ENCODE peak calls at places on chromosomes 1 and 21, in five cellular contexts. N is NCI-H2107; R is hepatic stellate cell; I is stimulated activated CD8-positive, alpha-beta memory T cell treated with anti-CD3 and anti-CD28 coated beads, Interleukin-15, amount 100 ng/mL, for 1 hour; H is epithelial cell of proximal tubule. F is an unnamed sample.

GRCh38 chr1:13864760-13865159 is 164.8 kb downstream of the PRDM2 start:
- DNase-seq in N (no peak), R (no peak), I (no peak), H (no peak), F (no peak)

GRCh38 chr1:160103658-160104519 is 5.5 kb upstream of the IGSF8 start:
- DNase-seq in N (no peak), R (no peak), I (no peak), H (no peak), F (no peak)

GRCh38 chr1:38041941-38042834 is 4.4 kb downstream of the POU3F1 start:
- DNase-seq in N (no peak), R (no peak), I (no peak), H (no peak), F (no peak)

GRCh38 chr1:27135920-27136551 is 18.9 kb downstream of the SLC9A1 start:
- DNase-seq in N (no peak), R (no peak), I (no peak), H (no peak), F (no peak)

GRCh38 chr1:21344750-21345443 is 54.6 kb upstream of the ECE1 start:
- DNase-seq in N (no peak), R (no peak), I (no peak), H (no peak), F (no peak)

GRCh38 chr1:180765156-180765555 is 133.3 kb downstream of the XPR1 start:
- DNase-seq in N (no peak), R (no peak), I (no peak), H (no peak), F (no peak)

GRCh38 chr21:35469446-35469845 is 420.3 kb upstream of the RUNX1 start:
- DNase-seq in N (no peak), R (no peak), I (no peak), H (no peak), F (no peak)

GRCh38 chr1:156148236-156148635 is 5.1 kb upstream of the SEMA4A start:
- DNase-seq in N (no peak), R (no peak), I (no peak), H (no peak), F (no peak)

GRCh38 chr1:229199892-229200291 is 71.0 kb upstream of the RAB4A start:
- DNase-seq in N (no peak), R (no peak), I (no peak), H (no peak), F (no peak)

GRCh38 chr1:192604979-192605620 is 29.5 kb downstream of the RGS1 start:
- DNase-seq in N (no peak), R (peak; percentile 12), I (no peak), H (no peak), F (no peak)

GRCh38 chr1:233638513-233638912 is 24.6 kb downstream of the KCNK1 start:
- DNase-seq in N (no peak), R (no peak), I (no peak), H (no peak), F (no peak)

GRCh38 chr1:168833352-168833751 is 104.3 kb upstream of the DPT start:
- DNase-seq in N (no peak), R (no peak), I (no peak), H (no peak), F (no peak)

GRCh38 chr21:45589686-45590245 is 47.5 kb upstream of the SLC19A1 start:
- DNase-seq in N (no peak), R (no peak), I (no peak), H (no peak), F (no peak)

GRCh38 chr1:84146375-84147032 is 2.4 kb downstream of the PRKACB start:
- DNase-seq in N (no peak), R (no peak), I (no peak), H (peak; percentile 26), F (no peak)

GRCh38 chr21:37367758-37368535 is 1.4 kb downstream of the DYRK1A start:
- DNase-seq in N (no peak), R (no peak), I (no peak), H (no peak), F (no peak)

GRCh38 chr1:11680270-11681070 is 478 bp downstream of the MAD2L2 start:
- DNase-seq in N (no peak), R (no peak), I (no peak), H (no peak), F (no peak)

GRCh38 chr1:205986848-205987247 is 16.3 kb downstream of the RAB7B start:
- DNase-seq in N (no peak), R (no peak), I (no peak), H (no peak), F (no peak)

GRCh38 chr1:226427131-226427530 is 19.2 kb upstream of the PARP1 start:
- DNase-seq in N (no peak), R (no peak), I (no peak), H (no peak), F (no peak)

GRCh38 chr1:65392497-65392896 is 28.0 kb upstream of the LEPR start:
- DNase-seq in N (no peak), R (no peak), I (no peak), H (no peak), F (no peak)

GRCh38 chr1:85330206-85330605 is 53.8 kb upstream of the BCL10 start:
- DNase-seq in N (no peak), R (peak; percentile 48), I (no peak), H (no peak), F (no peak)

GRCh38 chr21:28261291-28261690 is 731.4 kb downstream of the LTN1 start:
- DNase-seq in N (no peak), R (no peak), I (no peak), H (no peak), F (no peak)

GRCh38 chr21:45592208-45592619 is 50.0 kb upstream of the SLC19A1 start:
- DNase-seq in N (no peak), R (no peak), I (peak; percentile 35), H (no peak), F (no peak)

GRCh38 chr1:41728403-41729202 is 190.1 kb downstream of the HIVEP3 start:
- DNase-seq in N (peak; percentile 66), R (no peak), I (no peak), H (no peak), F (no peak)

GRCh38 chr1:226967665-226968064 is 27.6 kb downstream of the COQ8A start:
- DNase-seq in N (no peak), R (no peak), I (no peak), H (no peak), F (no peak)

GRCh38 chr1:150420560-150421265 is 56.8 kb downstream of the RPRD2 start:
- DNase-seq in N (no peak), R (no peak), I (no peak), H (no peak), F (no peak)

GRCh38 chr1:98147280-98147679 is 226.4 kb upstream of the DPYD start:
- DNase-seq in N (no peak), R (no peak), I (no peak), H (no peak), F (no peak)

GRCh38 chr1:24105368-24106160 is 6.4 kb downstream of the MYOM3 start:
- DNase-seq in N (no peak), R (no peak), I (no peak), H (no peak), F (no peak)

GRCh38 chr21:41715649-41716321 is 51.1 kb downstream of the RIPK4 start:
- DNase-seq in N (no peak), R (no peak), I (no peak), H (peak; percentile 23), F (no peak)

GRCh38 chr1:153791856-153792253 is 16.6 kb downstream of the SLC27A3 start:
- DNase-seq in N (no peak), R (peak; percentile 48), I (no peak), H (no peak), F (no peak)

GRCh38 chr1:28580706-28581530 is 11.1 kb upstream of the RAB42 start:
- DNase-seq in N (no peak), R (peak; percentile 63), I (peak; percentile 35), H (no peak), F (peak; percentile 53)

GRCh38 chr1:2049517-2050481 is at the start of gene PRKCZ:
- DNase-seq in N (no peak), R (no peak), I (peak; percentile 85), H (no peak), F (peak; percentile 80)

GRCh38 chr1:204349602-204350001 is 10.1 kb downstream of the PLEKHA6 start:
- DNase-seq in N (no peak), R (no peak), I (no peak), H (no peak), F (no peak)

GRCh38 chr1:107250169-107250568 is 109.3 kb downstream of the NTNG1 start:
- DNase-seq in N (peak; percentile 1), R (no peak), I (no peak), H (no peak), F (no peak)

F was measured in NCI-H1930.